ENCODE peak calls at places on chromosomes 1 and 21, in nine cellular contexts. I is adrenal gland, P is Peyer's patch, H is HCT116, G is body of pancreas, C is A549, V is suprapubic skin, A is mammary epithelial cell, Q is cardiac muscle cell. S is an unnamed sample.
A peak's percentile ranks its signal among the peaks of the same experiment; 100 is the strongest.

GRCh38 chr21:19076031-19076430 is 672.4 kb upstream of the TMPRSS15 start:
- DNase-seq in I (no peak), V (no peak), P (no peak), G (no peak), H (no peak), Q (no peak), A (no peak), C (no peak), S (no peak)

GRCh38 chr1:46298387-46298786 is 5.0 kb downstream of the LRRC41 start:
- DNase-seq in G (no peak), H (no peak), Q (no peak), V (no peak), A (no peak), I (no peak), P (no peak), C (no peak), S (no peak)

GRCh38 chr1:53561488-53562115 is 102.4 kb downstream of the DMRTB1 start:
- DNase-seq in H (no peak), C (no peak), Q (no peak), P (peak; percentile 32), A (no peak), I (no peak), G (peak; percentile 2), V (peak; percentile 39), S (no peak)

GRCh38 chr1:153685578-153686340 is 7.3 kb downstream of the NPR1 start:
- DNase-seq in C (no peak), H (no peak), G (no peak), Q (no peak), P (no peak), A (no peak), V (no peak), I (no peak), S (no peak)

GRCh38 chr21:44918581-44919033 is 2.1 kb downstream of the ITGB2 start:
- DNase-seq in P (no peak), I (no peak), V (no peak), C (no peak), A (no peak), G (no peak), Q (no peak), H (no peak), S (no peak)

GRCh38 chr1:45317163-45317562 is 9.5 kb upstream of the HPDL start:
- DNase-seq in A (no peak), G (no peak), I (no peak), C (no peak), H (no peak), P (peak; percentile 19), Q (no peak), V (no peak), S (no peak)

GRCh38 chr21:34812510-34813265 is 143.9 kb downstream of the CLIC6 start:
- DNase-seq in H (no peak), I (no peak), G (no peak), C (no peak), Q (peak; percentile 58), A (peak; percentile 81), V (no peak), P (no peak), S (no peak)

GRCh38 chr1:151060241-151061011 is at the start of gene MLLT11:
- DNase-seq in V (no peak), C (peak; percentile 66), A (peak; percentile 57), P (peak; percentile 52), H (no peak), Q (peak; percentile 60), I (peak; percentile 85), G (no peak), S (peak; percentile 59)

GRCh38 chr1:207828485-207829158 is 76.8 kb downstream of the CD46 start:
- DNase-seq in C (peak; percentile 86), I (peak; percentile 95), H (peak; percentile 73), A (peak; percentile 71), P (peak; percentile 91), G (peak; percentile 78), Q (peak; percentile 91), V (no peak), S (peak; percentile 66)

GRCh38 chr1:207826557-207827487 is 75.0 kb downstream of the CD46 start:
- DNase-seq in H (no peak), C (peak; percentile 40), V (no peak), G (peak; percentile 52), P (peak; percentile 82), I (peak; percentile 78), Q (no peak), A (no peak), S (no peak)

GRCh38 chr1:207829576-207829975 is 77.7 kb downstream of the CD46 start:
- DNase-seq in C (no peak), G (no peak), Q (no peak), V (no peak), H (no peak), P (no peak), I (no peak), A (no peak), S (no peak)

GRCh38 chr1:207827488-207827830 is 75.6 kb downstream of the CD46 start:
- DNase-seq in C (no peak), P (peak; percentile 37), I (no peak), V (no peak), G (no peak), H (no peak), Q (no peak), A (no peak), S (no peak)

DNA sequence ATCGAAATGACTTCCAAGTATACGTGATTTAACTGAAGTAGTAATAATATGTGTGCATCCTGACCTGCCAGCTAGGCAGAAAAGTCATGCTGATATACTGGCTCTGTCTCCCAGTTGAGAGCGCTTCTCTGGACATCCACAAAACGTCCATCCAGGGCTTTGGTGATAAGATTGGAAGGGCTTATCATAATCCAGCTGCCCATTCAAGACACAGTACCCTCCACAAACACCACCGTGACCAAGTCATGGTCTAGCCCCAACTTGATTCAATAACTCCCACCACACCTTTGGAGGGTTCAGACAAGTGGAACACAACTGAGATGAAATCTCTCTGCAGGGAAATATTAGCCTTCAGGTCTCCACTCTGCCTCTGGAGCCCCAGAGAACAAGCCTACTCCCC is 76.2 kb downstream of the CD46 start:
- DNase-seq in A (no peak), V (no peak), H (no peak), G (no peak), I (no peak), C (no peak), Q (no peak), P (peak; percentile 28), S (no peak)
- H3K4me3 ChIP-seq in A (no peak overlapping the region), V (no peak overlapping the region), H (no peak overlapping the region), G (no peak overlapping the region), I (no peak overlapping the region), C (no peak overlapping the region), Q (no peak overlapping the region), P (no peak overlapping the region), S (no peak overlapping the region)

GRCh38 chr1:82485591-82486369 is 685.0 kb downstream of the ADGRL2 start:
- DNase-seq in G (peak; percentile 14), C (no peak), V (no peak), I (peak; percentile 61), A (peak; percentile 39), H (no peak), P (no peak), Q (peak; percentile 11), S (no peak)
- H3K9me3 ChIP-seq in G (no peaks in the 10 kb centered on the region), C (no peaks in the 10 kb centered on the region), V (no peaks in the 10 kb centered on the region), I (no peaks in the 10 kb centered on the region), A (no peaks in the 10 kb centered on the region), H (no peaks in the 10 kb centered on the region), P (no peaks in the 10 kb centered on the region), Q (no peaks in the 10 kb centered on the region), S (no peaks in the 10 kb centered on the region)

GRCh38 chr1:229119161-229119560 is 151.8 kb upstream of the RAB4A start:
- DNase-seq in G (peak; percentile 78), A (peak; percentile 14), C (no peak), H (no peak), Q (no peak), I (no peak), P (no peak), V (no peak), S (no peak)

GRCh38 chr1:229117664-229118300 is 153.1 kb upstream of the RAB4A start:
- DNase-seq in I (peak; percentile 82), P (peak; percentile 68), H (no peak), G (peak; percentile 98), A (peak; percentile 20), V (peak; percentile 84), Q (peak; percentile 32), C (no peak), S (no peak)

GRCh38 chr1:229119876-229120275 is 151.0 kb upstream of the RAB4A start:
- DNase-seq in I (no peak), A (no peak), H (no peak), G (no peak), Q (no peak), C (no peak), P (no peak), V (no peak), S (no peak)

GRCh38 chr1:229116114-229116513 is 154.8 kb upstream of the RAB4A start:
- DNase-seq in V (no peak), H (no peak), I (no peak), A (no peak), P (no peak), G (no peak), Q (peak; percentile 67), C (no peak), S (no peak)

DNA sequence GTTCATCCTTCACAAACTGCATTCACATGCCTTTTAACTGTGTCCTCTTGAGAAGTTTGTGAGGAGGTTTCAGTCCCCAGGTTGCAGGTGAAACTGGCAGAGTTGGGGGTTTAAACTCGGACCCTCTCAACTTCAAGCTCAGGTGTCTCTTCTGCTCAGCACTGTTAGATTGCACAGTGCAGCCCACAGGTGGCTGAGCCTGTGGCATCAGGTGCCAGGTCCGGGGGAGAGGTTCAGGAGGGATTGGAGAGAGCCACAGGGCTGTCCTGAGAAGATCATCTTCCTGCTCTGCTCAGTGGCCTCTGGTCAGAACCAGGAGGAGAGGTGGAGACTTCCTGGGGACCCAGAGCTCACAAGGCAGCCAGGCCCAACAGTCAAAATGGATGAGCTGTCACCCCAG is 152.2 kb upstream of the RAB4A start:
- DNase-seq in C (no peak), I (no peak), V (no peak), P (no peak), Q (no peak), G (no peak), A (no peak), H (no peak), S (no peak)
- H3K4me3 ChIP-seq in C (no peak overlapping the region), I (no peak overlapping the region), V (no peak overlapping the region), P (no peak overlapping the region), Q (no peak overlapping the region), G (no peak overlapping the region), A (no peak overlapping the region), H (no peak overlapping the region), S (no peak overlapping the region)

GRCh38 chr1:37244815-37245214 is 210.5 kb upstream of the GRIK3 start:
- DNase-seq in P (no peak), Q (no peak), G (no peak), H (no peak), I (no peak), C (no peak), V (no peak), A (no peak), S (no peak)

GRCh38 chr1:37244083-37244480 is 209.8 kb upstream of the GRIK3 start:
- DNase-seq in G (no peak), Q (no peak), A (no peak), V (no peak), I (no peak), C (no peak), H (no peak), P (no peak), S (no peak)

GRCh38 chr1:37250371-37250770 is 216.1 kb upstream of the GRIK3 start:
- DNase-seq in H (no peak), I (no peak), Q (no peak), V (no peak), P (no peak), G (no peak), C (no peak), A (no peak), S (no peak)

GRCh38 chr1:37243368-37244082 is 209.2 kb upstream of the GRIK3 start:
- DNase-seq in I (no peak), V (no peak), Q (no peak), C (no peak), H (no peak), P (no peak), G (no peak), A (no peak), S (no peak)

DNA sequence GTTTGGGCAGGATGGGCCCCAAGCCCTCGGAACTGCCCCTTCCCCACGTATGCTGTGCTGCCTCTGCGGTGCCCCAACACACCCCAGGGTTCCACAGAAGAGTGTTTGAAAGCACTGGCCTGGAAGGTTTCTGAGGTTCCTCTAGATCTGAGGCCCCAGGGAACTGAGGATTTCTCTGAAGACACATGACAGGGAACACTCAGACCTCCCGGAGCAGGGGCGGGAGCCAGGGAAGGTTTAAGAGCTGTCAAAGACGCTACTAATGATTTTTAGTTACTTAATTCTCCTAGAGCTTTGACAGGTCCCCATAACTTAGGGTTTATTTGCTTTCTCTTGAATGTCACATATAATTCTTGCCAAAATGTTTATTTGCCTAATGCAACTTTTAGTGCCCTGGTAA is 212.3 kb upstream of the GRIK3 start:
- DNase-seq in P (no peak), V (no peak), Q (no peak), A (no peak), H (no peak), C (no peak), I (no peak), G (no peak), S (no peak)
- H3K9me3 ChIP-seq in P (no peaks in the 10 kb centered on the region), V (no peaks in the 10 kb centered on the region), Q (no peaks in the 10 kb centered on the region), A (no peaks in the 10 kb centered on the region), H (no peaks in the 10 kb centered on the region), C (no peaks in the 10 kb centered on the region), I (no peaks in the 10 kb centered on the region), G (no peaks in the 10 kb centered on the region), S (no peaks in the 10 kb centered on the region)

S was measured in CD8-positive, alpha-beta T cell.